ENCODE peak calls at places on chromosomes 11 and 22, in eight cellular contexts. F is activated T-helper 9 cell treated with anti-CD3 and anti-CD28 coated beads, Interleukin-2, amount 50 U/mL, for 16 hours; A is fibroblast of villous mesenchyme; K is HTR-8/SVneo; D is C1 segment of cervical spinal cord; H is NCI-H1105; G is SK-N-DZ; U is retinal pigment epithelial cell. N is an unnamed sample.

GRCh38 chr11:85599083-85599482 is 28.1 kb downstream of the DLG2 start:
- DNase-seq in F (no peak), A (no peak), K (no peak), D (no peak), H (no peak), G (no peak), U (no peak), N (no peak)

GRCh38 chr11:69097263-69097662 is 48.5 kb downstream of the TPCN2 start:
- DNase-seq in F (no peak), A (no peak), K (no peak), D (no peak), H (no peak), G (no peak), U (no peak), N (no peak)

GRCh38 chr11:20497124-20497792 is 102.2 kb upstream of the SLC6A5 start:
- DNase-seq in F (no peak), A (no peak), K (no peak), D (no peak), H (no peak), G (no peak), U (no peak), N (no peak)

GRCh38 chr22:47291565-47292495 is 529.4 kb downstream of the TBC1D22A start:
- DNase-seq in F (no peak), A (no peak), K (no peak), D (no peak), H (no peak), G (no peak), U (no peak), N (no peak)

GRCh38 chr22:45442120-45442519 is 28.6 kb downstream of the RIBC2 start:
- DNase-seq in F (no peak), A (peak), K (no peak), D (no peak), H (no peak), G (no peak), U (no peak), N (no peak)

GRCh38 chr22:46068908-46069481 is 81.3 kb upstream of the PPARA start:
- DNase-seq in F (no peak), A (peak), K (no peak), D (no peak), H (no peak), G (no peak), U (no peak), N (peak)

GRCh38 chr11:110162216-110162615 is 69.0 kb downstream of the ZC3H12C start:
- DNase-seq in F (no peak), A (no peak), K (no peak), D (no peak), H (no peak), G (no peak), U (no peak), N (no peak)

GRCh38 chr22:46429327-46429853 is 93.9 kb downstream of the TRMU start:
- DNase-seq in F (no peak), A (no peak), K (no peak), D (no peak), H (no peak), G (no peak), U (no peak), N (no peak)

GRCh38 chr11:45185228-45185729 is 38.8 kb downstream of the PRDM11 start:
- DNase-seq in F (no peak), A (no peak), K (no peak), D (no peak), H (no peak), G (no peak), U (no peak), N (no peak)

GRCh38 chr11:6755303-6755952 is 16.3 kb downstream of the OR2AG2 start:
- DNase-seq in F (no peak), A (peak), K (peak), D (peak), H (peak), G (peak), U (no peak), N (no peak)

GRCh38 chr22:38109391-38110000 is 988 bp downstream of the BAIAP2L2 start:
- DNase-seq in F (no peak), A (no peak), K (no peak), D (no peak), H (no peak), G (peak), U (no peak), N (no peak)

GRCh38 chr11:19963697-19964340 is 196.5 kb downstream of the DBX1 start:
- DNase-seq in F (no peak), A (no peak), K (no peak), D (no peak), H (no peak), G (no peak), U (no peak), N (no peak)

GRCh38 chr22:39153220-39153860 is 860 bp upstream of the CBX7 start:
- DNase-seq in F (no peak), A (no peak), K (no peak), D (no peak), H (no peak), G (no peak), U (no peak), N (no peak)

GRCh38 chr11:43806976-43807375 is 73.7 kb upstream of the ALKBH3 start:
- DNase-seq in F (no peak), A (no peak), K (no peak), D (no peak), H (no peak), G (no peak), U (no peak), N (no peak)

N was measured in NCI-H1694 treated with DMSO at 0.1 percent for 48 hours.